ENCODE peak calls at places on chromosomes 6 and 20, in six cellular contexts. B is right lobe of liver; H is nephron progenitor cell; M is activated CD8-positive, alpha-beta T cell treated with anti-CD3 and anti-CD28 coated beads, Interleukin-2, amount 10 ng/mL, durations not matched to agents 7 days and 5 days; N is COR-L47; J is glomerular endothelial cell. D is an unnamed sample.

GRCh38 chr20:52959125-52959524 is 13.0 kb upstream of the TSHZ2 start:
- DNase-seq in B (no peak), N (no peak), M (no peak), J (no peak), H (peak; percentile 48), D (no peak)

GRCh38 chr6:72861935-72862432 is 240.1 kb downstream of the KCNQ5 start:
- DNase-seq in B (peak; percentile 75), M (no peak), N (no peak), J (no peak), H (no peak), D (no peak)

GRCh38 chr6:32290886-32291450 is 67.1 kb upstream of the NOTCH4 start:
- DNase-seq in H (no peak), J (peak; percentile 18), M (no peak), B (no peak), N (no peak), D (no peak)

GRCh38 chr6:105859441-105859840 is 226.7 kb upstream of the PRDM1 start:
- DNase-seq in M (no peak), H (no peak), J (no peak), N (no peak), B (no peak), D (no peak)

GRCh38 chr6:119671105-119671504 is 321.5 kb upstream of the MAN1A1 start:
- DNase-seq in N (no peak), M (no peak), J (no peak), H (no peak), B (no peak), D (no peak)

GRCh38 chr6:150409576-150410066 is 40.8 kb downstream of the IYD start:
- DNase-seq in H (no peak), B (peak; percentile 71), N (no peak), M (no peak), J (no peak), D (no peak)

GRCh38 chr20:1371830-1372539 is 20.9 kb downstream of the FKBP1A start:
- DNase-seq in J (no peak), B (no peak), M (no peak), H (no peak), N (no peak), D (no peak)

GRCh38 chr6:108627692-108628565 is 67.2 kb downstream of the FOXO3 start:
- DNase-seq in B (no peak), J (no peak), M (no peak), H (no peak), N (no peak), D (no peak)

GRCh38 chr6:25389501-25389900 is 110.3 kb downstream of the CARMIL1 start:
- DNase-seq in B (no peak), N (no peak), H (no peak), J (no peak), M (no peak), D (no peak)

GRCh38 chr6:146915671-146916127 is 288.5 kb upstream of the STXBP5 start:
- DNase-seq in M (no peak), N (no peak), B (no peak), J (no peak), H (no peak), D (no peak)

D was measured in NCI-H526.